ENCODE peak calls at places on chromosomes 5 and 9, in seven cellular contexts. M is A549, H is mucosa of descending colon, J is HCT116, W is PC-3, C is upper lobe of right lung, E is transverse colon. G is an unnamed sample.

GRCh38 chr5:122844136-122844915 is 1.1 kb upstream of the SNX24 start:
- DNase-seq in C (no peak), E (peak; percentile 37), W (peak; percentile 61), J (no peak), H (no peak), M (no peak), G (no peak)

GRCh38 chr9:131804826-131805225 is 65.0 kb upstream of the RAPGEF1 start:
- DNase-seq in J (no peak), W (no peak), E (no peak), M (no peak), C (no peak), H (no peak), G (no peak)

GRCh38 chr5:179558912-179559279 is 8.5 kb downstream of the RUFY1 start:
- DNase-seq in M (peak; percentile 69), W (peak; percentile 13), E (peak; percentile 57), C (peak; percentile 70), J (no peak), H (peak; percentile 69), G (peak; percentile 15)

GRCh38 chr9:22381170-22381569 is 65.5 kb upstream of the DMRTA1 start:
- DNase-seq in J (no peak), E (no peak), M (no peak), C (no peak), W (no peak), H (no peak), G (no peak)

GRCh38 chr5:124651663-124652513 is 94.6 kb downstream of the ZNF608 start:
- DNase-seq in H (peak; percentile 90), W (peak; percentile 70), M (peak; percentile 79), E (peak; percentile 86), J (no peak), C (peak; percentile 90), G (peak; percentile 69)

GRCh38 chr9:134975253-134975652 is 57.5 kb upstream of the FCN1 start:
- DNase-seq in J (no peak), W (no peak), M (no peak), C (no peak), E (no peak), H (no peak), G (no peak)

GRCh38 chr9:96217756-96218693 is 84.0 kb downstream of the HSD17B3 start:
- DNase-seq in E (peak; percentile 82), M (peak; percentile 85), H (peak; percentile 86), J (no peak), W (peak; percentile 67), C (peak; percentile 87), G (peak; percentile 29)

GRCh38 chr5:88883059-88883565 is at the start of gene MEF2C:
- DNase-seq in E (peak; percentile 78), H (peak; percentile 85), J (peak; percentile 56), C (peak; percentile 83), W (peak; percentile 83), M (no peak), G (peak; percentile 83)

GRCh38 chr9:124309665-124310064 is 51.9 kb downstream of the NEK6 start:
- DNase-seq in H (no peak), M (peak; percentile 89), W (peak; percentile 97), E (no peak), J (peak; percentile 92), C (no peak), G (peak; percentile 97)

GRCh38 chr5:1297243-1297642 is 2.4 kb upstream of the TERT start:
- DNase-seq in H (peak; percentile 5), M (no peak), W (no peak), J (no peak), E (no peak), C (peak; percentile 22), G (no peak)

GRCh38 chr9:114085404-114085803 is 7.3 kb upstream of the AMBP start:
- DNase-seq in J (no peak), E (no peak), H (no peak), M (no peak), W (no peak), C (no peak), G (no peak)

GRCh38 chr9:63859475-63860215 is 1425.4 kb downstream of the FOXD4L5 start:
- DNase-seq in M (peak; percentile 30), W (no peak), J (peak; percentile 45), C (peak; percentile 66), E (no peak), H (no peak), G (no peak)

GRCh38 chr5:55557123-55557522 is 22.4 kb upstream of the PLPP1 start:
- DNase-seq in J (no peak), M (no peak), C (no peak), W (no peak), H (no peak), E (peak; percentile 34), G (no peak)

GRCh38 chr9:87596862-87597261 is 99.2 kb downstream of the DAPK1 start:
- DNase-seq in J (no peak), H (no peak), M (no peak), W (no peak), C (peak; percentile 69), E (peak; percentile 26), G (no peak)

GRCh38 chr9:93125331-93125894 is 8.6 kb downstream of the NINJ1 start:
- DNase-seq in J (no peak), H (peak; percentile 21), M (no peak), W (no peak), C (peak; percentile 31), E (peak; percentile 2), G (no peak)

GRCh38 chr9:93128011-93128714 is 5.9 kb downstream of the NINJ1 start:
- DNase-seq in E (no peak), H (peak; percentile 23), C (peak; percentile 35), M (no peak), W (no peak), J (no peak), G (no peak)

GRCh38 chr9:93127395-93127911 is 6.6 kb downstream of the NINJ1 start:
- DNase-seq in J (no peak), E (peak; percentile 12), M (no peak), W (no peak), C (peak; percentile 83), H (peak; percentile 41), G (no peak)

GRCh38 chr9:93126151-93126781 is 7.8 kb downstream of the NINJ1 start:
- DNase-seq in J (no peak), H (peak; percentile 26), E (peak; percentile 6), M (no peak), C (peak; percentile 61), W (no peak), G (no peak)

DNA sequence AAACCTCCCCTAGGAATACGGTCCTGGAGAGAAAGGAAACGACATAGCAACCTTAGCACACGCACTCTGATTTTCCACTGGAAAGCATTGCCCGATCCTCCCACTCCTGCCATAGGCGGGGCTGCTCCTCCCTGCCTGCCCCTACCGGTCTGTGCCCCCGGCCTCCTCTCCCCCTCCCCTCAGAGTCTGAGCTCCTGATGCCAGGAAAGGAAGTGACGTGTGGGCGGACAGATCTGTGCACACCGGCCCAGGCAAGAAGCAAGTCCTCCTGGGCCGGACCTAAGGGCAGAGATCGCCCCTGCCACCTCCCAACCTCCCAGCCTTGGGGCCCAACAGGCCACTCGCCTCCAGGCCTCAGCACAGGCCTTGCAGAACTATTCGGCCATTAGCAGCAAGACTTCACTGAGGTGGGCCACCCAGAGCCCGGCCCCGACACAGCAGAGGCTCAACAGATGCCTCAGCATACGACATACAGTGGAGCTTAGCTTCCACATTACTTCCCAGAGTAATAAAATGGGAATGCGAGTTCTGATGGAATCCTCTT is 7.2 kb downstream of the NINJ1 start:
- DNase-seq in H (peak; percentile 29), C (peak; percentile 72), W (no peak), M (no peak), J (no peak), E (peak; percentile 16), G (no peak)
- H3K4me3 ChIP-seq in H (no peak overlapping the region), C (no peak overlapping the region), W (no peak overlapping the region), M (no peak overlapping the region), J (no peak overlapping the region), E (no peak overlapping the region), G (no peak overlapping the region)

DNA sequence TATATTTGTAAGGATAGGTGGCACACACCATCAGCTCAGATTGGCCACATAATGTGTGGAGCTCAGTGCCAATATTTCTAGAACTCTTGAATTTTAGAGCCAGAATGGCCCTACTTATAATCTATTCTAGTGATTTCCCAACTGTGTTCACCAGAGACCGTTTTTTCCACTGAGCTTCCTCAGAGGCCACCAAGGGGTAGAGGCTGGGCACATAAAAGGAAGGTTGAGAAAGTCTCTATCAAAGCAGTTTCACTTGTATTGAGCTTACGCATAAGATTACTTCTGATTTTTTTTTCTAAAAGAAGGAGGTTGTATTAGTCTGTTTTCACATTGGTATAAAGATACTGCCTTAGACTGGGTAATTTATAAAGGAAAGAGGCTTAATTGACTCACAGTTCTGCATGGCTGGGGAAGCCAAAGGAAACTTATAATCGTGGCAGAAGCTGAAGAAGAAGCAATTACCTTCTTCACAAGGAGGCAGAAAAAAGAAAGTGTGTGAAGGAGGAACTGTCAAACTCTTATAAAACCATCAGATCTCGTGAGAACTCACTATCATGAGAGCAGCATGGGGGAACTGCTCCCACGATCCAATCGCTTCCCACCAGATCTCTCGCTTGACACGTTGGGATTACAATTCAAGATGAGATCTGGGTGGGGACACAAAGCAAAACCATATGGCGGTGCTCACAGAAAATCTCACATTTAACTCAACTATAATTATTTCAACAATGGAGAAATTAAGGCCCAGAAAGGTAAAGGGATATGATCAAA is 27.3 kb downstream of the DPYSL3 start:
- DNase-seq in M (no peak), C (no peak), J (no peak), E (no peak), H (no peak), W (no peak), G (no peak)
- H3K4me1 ChIP-seq in M (peaks cover 6% of the 10 kb centered on the region), C (peaks cover 38% of the 10 kb centered on the region), J (no peaks in the 10 kb centered on the region), E (peaks cover 38% of the 10 kb centered on the region), H (peaks cover 2% of the 10 kb centered on the region), W (peaks cover 16% of the 10 kb centered on the region), G (peaks cover 62% of the 10 kb centered on the region)

DNA sequence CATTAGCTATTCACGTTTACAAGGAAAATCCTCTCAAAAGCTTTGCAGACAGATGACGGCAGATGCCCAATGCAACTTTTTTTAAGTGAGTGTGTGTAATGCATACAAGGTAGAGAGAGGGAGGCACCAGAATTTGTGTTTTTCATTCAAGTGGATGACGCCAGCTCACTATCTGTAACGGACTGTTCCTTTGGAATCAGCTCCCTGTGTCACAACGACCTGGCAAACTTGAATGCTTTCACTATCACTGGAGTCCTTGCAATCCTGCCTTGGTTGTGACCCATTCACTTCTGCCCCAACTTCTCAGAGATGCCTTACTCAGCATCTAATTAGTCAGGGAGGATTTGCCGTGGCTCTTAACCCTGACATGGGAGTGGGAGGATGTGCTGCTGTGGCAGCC is 148.5 kb downstream of the BNC2 start:
- DNase-seq in W (no peak), M (no peak), J (no peak), H (no peak), C (no peak), E (peak; percentile 38), G (peak; percentile 61)
- H3K4me3 ChIP-seq in W (no peak overlapping the region), M (no peak overlapping the region), J (no peak overlapping the region), H (no peak overlapping the region), C (peak overlapping the region; percentile 11), E (no peak overlapping the region), G (no peak overlapping the region)

GRCh38 chr5:126509339-126509738 is 85.7 kb downstream of the ALDH7A1 start:
- DNase-seq in W (no peak), E (no peak), M (no peak), H (no peak), C (no peak), J (no peak), G (no peak)

GRCh38 chr5:126508251-126508961 is 85.2 kb downstream of the GRAMD2B start:
- DNase-seq in C (no peak), W (no peak), J (no peak), M (no peak), H (no peak), E (no peak), G (no peak)

GRCh38 chr5:126506079-126506478 is 82.9 kb downstream of the GRAMD2B start:
- DNase-seq in H (no peak), E (no peak), C (no peak), W (no peak), M (no peak), J (no peak), G (no peak)

GRCh38 chr5:126511961-126512360 is 83.1 kb downstream of the ALDH7A1 start:
- DNase-seq in J (no peak), E (no peak), C (no peak), H (no peak), W (no peak), M (no peak), G (no peak)

GRCh38 chr5:126508962-126509279 is 85.7 kb downstream of the GRAMD2B start:
- DNase-seq in C (no peak), M (no peak), W (no peak), E (peak; percentile 29), H (no peak), J (no peak), G (no peak)
- H3K4me1 ChIP-seq in C (peaks cover 17% of the 10 kb centered on the region), M (no peaks in the 10 kb centered on the region), W (no peaks in the 10 kb centered on the region), E (peaks cover 22% of the 10 kb centered on the region), H (no peaks in the 10 kb centered on the region), J (peaks cover 4% of the 10 kb centered on the region), G (no peaks in the 10 kb centered on the region)